ENCODE peak calls at places on chromosome 10, in seven cellular contexts. One of them, this sample, is unnamed.

GRCh38 chr10:60816624-60817023 is 38.3 kb downstream of the CDK1 start:
- DNase-seq in IMR-90: peak; percentile 90
- DNase-seq in mesenchymal stem cell: peak; percentile 90
- DNase-seq in neural progenitor cell: peak; percentile 81
- DNase-seq in SK-N-SH: peak; percentile 68
- DNase-seq in GM23248: peak; percentile 93
- DNase-seq in MM.1S: peak; percentile 81
- DNase-seq in this sample: peak; percentile 95

GRCh38 chr10:91313-91712 is 42.2 kb upstream of the TUBB8 start:
- DNase-seq in IMR-90: no peak
- DNase-seq in mesenchymal stem cell: no peak
- DNase-seq in neural progenitor cell: no peak
- DNase-seq in SK-N-SH: no peak
- DNase-seq in GM23248: no peak
- DNase-seq in MM.1S: no peak
- DNase-seq in this sample: no peak

GRCh38 chr10:120827251-120827875 is 23.8 kb upstream of the WDR11 start:
- DNase-seq in IMR-90: no peak
- DNase-seq in mesenchymal stem cell: no peak
- DNase-seq in neural progenitor cell: no peak
- DNase-seq in SK-N-SH: no peak
- DNase-seq in GM23248: no peak
- DNase-seq in MM.1S: peak; percentile 11
- DNase-seq in this sample: no peak

GRCh38 chr10:65793738-65794425 is 1132.0 kb upstream of the LRRTM3 start:
- DNase-seq in IMR-90: no peak
- DNase-seq in mesenchymal stem cell: no peak
- DNase-seq in neural progenitor cell: no peak
- DNase-seq in SK-N-SH: no peak
- DNase-seq in GM23248: no peak
- DNase-seq in MM.1S: no peak
- DNase-seq in this sample: peak; percentile 39

GRCh38 chr10:113402602-113403001 is 150.3 kb upstream of the HABP2 start:
- DNase-seq in IMR-90: no peak
- DNase-seq in mesenchymal stem cell: no peak
- DNase-seq in neural progenitor cell: no peak
- DNase-seq in SK-N-SH: no peak
- DNase-seq in GM23248: no peak
- DNase-seq in MM.1S: no peak
- DNase-seq in this sample: no peak

GRCh38 chr10:22837771-22838170 is 90.1 kb upstream of the ARMC3 start:
- DNase-seq in IMR-90: no peak
- DNase-seq in mesenchymal stem cell: no peak
- DNase-seq in neural progenitor cell: no peak
- DNase-seq in SK-N-SH: no peak
- DNase-seq in GM23248: no peak
- DNase-seq in MM.1S: no peak
- DNase-seq in this sample: no peak

GRCh38 chr10:117663750-117664149 is 121.2 kb downstream of the EMX2 start:
- DNase-seq in IMR-90: peak; percentile 28
- DNase-seq in mesenchymal stem cell: peak; percentile 94
- DNase-seq in neural progenitor cell: no peak
- DNase-seq in SK-N-SH: no peak
- DNase-seq in GM23248: peak; percentile 97
- DNase-seq in MM.1S: no peak
- DNase-seq in this sample: peak; percentile 79

GRCh38 chr10:117716896-117717295 is 174.3 kb downstream of the EMX2 start:
- DNase-seq in IMR-90: no peak
- DNase-seq in mesenchymal stem cell: no peak
- DNase-seq in neural progenitor cell: no peak
- DNase-seq in SK-N-SH: no peak
- DNase-seq in GM23248: peak; percentile 46
- DNase-seq in MM.1S: no peak
- DNase-seq in this sample: no peak

GRCh38 chr10:29843143-29843542 is 208.4 kb upstream of the SVIL start:
- DNase-seq in IMR-90: no peak
- DNase-seq in mesenchymal stem cell: no peak
- DNase-seq in neural progenitor cell: no peak
- DNase-seq in SK-N-SH: no peak
- DNase-seq in GM23248: no peak
- DNase-seq in MM.1S: no peak
- DNase-seq in this sample: no peak

GRCh38 chr10:80609331-80609730 is 71.6 kb downstream of the SH2D4B start:
- DNase-seq in IMR-90: no peak
- DNase-seq in mesenchymal stem cell: no peak
- DNase-seq in neural progenitor cell: no peak
- DNase-seq in SK-N-SH: no peak
- DNase-seq in GM23248: no peak
- DNase-seq in MM.1S: no peak
- DNase-seq in this sample: no peak

GRCh38 chr10:33293531-33294170 is 40.8 kb downstream of the NRP1 start:
- DNase-seq in IMR-90: no peak
- DNase-seq in mesenchymal stem cell: no peak
- DNase-seq in neural progenitor cell: no peak
- DNase-seq in SK-N-SH: no peak
- DNase-seq in GM23248: no peak
- DNase-seq in MM.1S: no peak
- DNase-seq in this sample: no peak

GRCh38 chr10:98257961-98258360 is 10.0 kb downstream of the LOXL4 start:
- DNase-seq in IMR-90: no peak
- DNase-seq in mesenchymal stem cell: no peak
- DNase-seq in neural progenitor cell: no peak
- DNase-seq in SK-N-SH: no peak
- DNase-seq in GM23248: no peak
- DNase-seq in MM.1S: no peak
- DNase-seq in this sample: no peak

GRCh38 chr10:88944813-88945212 is 7.8 kb downstream of the ACTA2 start:
- DNase-seq in IMR-90: no peak
- DNase-seq in mesenchymal stem cell: no peak
- DNase-seq in neural progenitor cell: no peak
- DNase-seq in SK-N-SH: no peak
- DNase-seq in GM23248: no peak
- DNase-seq in MM.1S: peak; percentile 28
- DNase-seq in this sample: no peak

GRCh38 chr10:43251664-43252165 is 15.2 kb downstream of the RASGEF1A start:
- DNase-seq in IMR-90: no peak
- DNase-seq in mesenchymal stem cell: no peak
- DNase-seq in neural progenitor cell: no peak
- DNase-seq in SK-N-SH: peak; percentile 21
- DNase-seq in GM23248: no peak
- DNase-seq in MM.1S: no peak
- DNase-seq in this sample: no peak

GRCh38 chr10:105679781-105680180 is 1038.7 kb downstream of the SORCS3 start:
- DNase-seq in IMR-90: no peak
- DNase-seq in mesenchymal stem cell: no peak
- DNase-seq in neural progenitor cell: peak; percentile 11
- DNase-seq in SK-N-SH: no peak
- DNase-seq in GM23248: no peak
- DNase-seq in MM.1S: no peak
- DNase-seq in this sample: no peak

GRCh38 chr10:69472142-69472541 is 20.9 kb downstream of the TSPAN15 start:
- DNase-seq in IMR-90: no peak
- DNase-seq in mesenchymal stem cell: no peak
- DNase-seq in neural progenitor cell: no peak
- DNase-seq in SK-N-SH: no peak
- DNase-seq in GM23248: no peak
- DNase-seq in MM.1S: no peak
- DNase-seq in this sample: no peak

GRCh38 chr10:69472544-69472943 is 21.3 kb downstream of the TSPAN15 start:
- DNase-seq in IMR-90: no peak
- DNase-seq in mesenchymal stem cell: peak; percentile 46
- DNase-seq in neural progenitor cell: no peak
- DNase-seq in SK-N-SH: no peak
- DNase-seq in GM23248: no peak
- DNase-seq in MM.1S: no peak
- DNase-seq in this sample: no peak

GRCh38 chr10:69475433-69475830 is 24.2 kb downstream of the TSPAN15 start:
- DNase-seq in IMR-90: no peak
- DNase-seq in mesenchymal stem cell: peak; percentile 61
- DNase-seq in neural progenitor cell: no peak
- DNase-seq in SK-N-SH: no peak
- DNase-seq in GM23248: no peak
- DNase-seq in MM.1S: no peak
- DNase-seq in this sample: no peak

GRCh38 chr10:69473304-69473985 is 22.2 kb downstream of the TSPAN15 start:
- DNase-seq in IMR-90: no peak
- DNase-seq in mesenchymal stem cell: no peak
- DNase-seq in neural progenitor cell: no peak
- DNase-seq in SK-N-SH: no peak
- DNase-seq in GM23248: no peak
- DNase-seq in MM.1S: no peak
- DNase-seq in this sample: no peak

GRCh38 chr10:69474688-69475432 is 23.6 kb downstream of the TSPAN15 start:
- DNase-seq in IMR-90: peak; percentile 51
- DNase-seq in mesenchymal stem cell: peak; percentile 97
- DNase-seq in neural progenitor cell: no peak
- DNase-seq in SK-N-SH: no peak
- DNase-seq in GM23248: peak; percentile 88
- DNase-seq in MM.1S: no peak
- DNase-seq in this sample: peak; percentile 86
- H3K27ac ChIP-seq in IMR-90: no peak overlapping the region
- H3K27ac ChIP-seq in mesenchymal stem cell: no peak overlapping the region
- H3K27ac ChIP-seq in neural progenitor cell: no peak overlapping the region
- H3K27ac ChIP-seq in SK-N-SH: peak overlapping the region; percentile 30
- H3K27ac ChIP-seq in GM23248: peak overlapping the region; percentile 13
- H3K27ac ChIP-seq in MM.1S: no peak overlapping the region
- H3K27ac ChIP-seq in this sample: no peak overlapping the region

DNA sequence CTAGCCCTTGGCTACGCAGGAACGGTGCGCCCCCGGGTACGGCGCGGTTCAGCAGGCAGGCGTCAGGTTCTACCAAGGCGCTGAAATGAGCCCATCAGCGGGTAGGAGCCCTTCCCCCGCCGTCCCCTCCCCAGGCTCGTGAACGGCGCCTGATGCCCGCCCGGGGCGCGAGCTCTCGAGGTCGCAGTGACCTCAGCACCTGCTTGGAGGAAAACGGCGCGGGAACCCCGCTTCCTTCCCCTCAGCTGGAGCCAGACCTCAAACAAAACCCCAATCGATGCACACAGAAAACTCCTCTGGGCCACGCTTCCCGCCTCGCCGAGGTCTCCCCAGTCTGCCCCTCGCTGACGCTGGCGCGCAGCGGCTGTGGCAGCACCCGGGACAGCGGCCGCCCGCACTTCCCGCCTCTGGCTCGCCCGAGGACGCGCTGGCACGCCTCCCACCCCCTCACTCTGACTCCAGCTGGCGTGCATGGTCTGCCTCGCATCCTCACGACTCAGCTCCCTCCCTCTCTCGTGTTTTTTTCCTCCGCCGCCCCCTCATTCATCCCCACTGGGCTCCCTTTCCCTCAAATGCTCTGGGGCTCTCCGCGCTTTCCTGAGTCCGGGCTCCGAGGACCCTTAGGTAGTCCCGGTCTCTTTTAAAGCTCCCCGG is 524 bp upstream of the GAD2 start:
- DNase-seq in IMR-90: no peak
- DNase-seq in mesenchymal stem cell: no peak
- DNase-seq in neural progenitor cell: peak; percentile 90
- DNase-seq in SK-N-SH: peak; percentile 50
- DNase-seq in GM23248: peak; percentile 66
- DNase-seq in MM.1S: no peak
- DNase-seq in this sample: no peak
- H3K9ac ChIP-seq in IMR-90: no peak overlapping the region
- H3K9ac ChIP-seq in mesenchymal stem cell: no peak overlapping the region
- H3K9ac ChIP-seq in neural progenitor cell: no peak overlapping the region
- H3K9ac ChIP-seq in SK-N-SH: no peak overlapping the region
- H3K9ac ChIP-seq in GM23248: no peak overlapping the region
- H3K9ac ChIP-seq in MM.1S: no peak overlapping the region
- H3K9ac ChIP-seq in this sample: no peak overlapping the region

GRCh38 chr10:59754951-59755350 is 1.7 kb upstream of the MRLN start:
- DNase-seq in IMR-90: no peak
- DNase-seq in mesenchymal stem cell: no peak
- DNase-seq in neural progenitor cell: no peak
- DNase-seq in SK-N-SH: no peak
- DNase-seq in GM23248: no peak
- DNase-seq in MM.1S: no peak
- DNase-seq in this sample: no peak

GRCh38 chr10:59752278-59752940 is 846 bp downstream of the MRLN start:
- DNase-seq in IMR-90: no peak
- DNase-seq in mesenchymal stem cell: no peak
- DNase-seq in neural progenitor cell: no peak
- DNase-seq in SK-N-SH: no peak
- DNase-seq in GM23248: no peak
- DNase-seq in MM.1S: no peak
- DNase-seq in this sample: no peak

GRCh38 chr10:59748834-59749233 is 4.4 kb downstream of the MRLN start:
- DNase-seq in IMR-90: no peak
- DNase-seq in mesenchymal stem cell: no peak
- DNase-seq in neural progenitor cell: no peak
- DNase-seq in SK-N-SH: no peak
- DNase-seq in GM23248: no peak
- DNase-seq in MM.1S: no peak
- DNase-seq in this sample: no peak

GRCh38 chr10:59750155-59750945 is 2.9 kb downstream of the MRLN start:
- DNase-seq in IMR-90: peak; percentile 4
- DNase-seq in mesenchymal stem cell: no peak
- DNase-seq in neural progenitor cell: no peak
- DNase-seq in SK-N-SH: no peak
- DNase-seq in GM23248: no peak
- DNase-seq in MM.1S: no peak
- DNase-seq in this sample: no peak

DNA sequence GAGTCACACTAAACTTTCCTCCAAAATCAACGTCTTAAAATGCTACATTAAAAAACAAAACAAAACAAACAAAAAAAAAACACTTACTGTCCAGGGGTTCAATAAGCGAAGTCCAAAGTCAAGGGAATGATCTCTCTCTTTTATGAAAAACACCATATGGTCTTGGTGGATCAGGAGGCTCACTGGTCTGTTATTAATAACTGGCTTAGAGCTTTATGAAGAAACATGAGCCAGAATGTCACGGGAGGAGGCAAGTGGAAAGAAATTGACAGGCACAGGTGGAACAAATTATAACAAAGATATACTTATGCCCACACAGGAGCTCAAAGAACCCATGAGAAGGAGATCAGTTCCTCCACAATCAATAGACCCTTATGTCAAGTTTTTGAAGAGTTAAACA is at the start of gene MRLN:
- DNase-seq in IMR-90: no peak
- DNase-seq in mesenchymal stem cell: no peak
- DNase-seq in neural progenitor cell: no peak
- DNase-seq in SK-N-SH: no peak
- DNase-seq in GM23248: no peak
- DNase-seq in MM.1S: no peak
- DNase-seq in this sample: no peak
- H3K27ac ChIP-seq in IMR-90: no peak within 1 kb of the TSS
- H3K27ac ChIP-seq in mesenchymal stem cell: no peak within 1 kb of the TSS
- H3K27ac ChIP-seq in neural progenitor cell: no peak within 1 kb of the TSS
- H3K27ac ChIP-seq in SK-N-SH: no peak within 1 kb of the TSS
- H3K27ac ChIP-seq in GM23248: no peak within 1 kb of the TSS
- H3K27ac ChIP-seq in MM.1S: no peak within 1 kb of the TSS
- H3K27ac ChIP-seq in this sample: no peak within 1 kb of the TSS

DNA sequence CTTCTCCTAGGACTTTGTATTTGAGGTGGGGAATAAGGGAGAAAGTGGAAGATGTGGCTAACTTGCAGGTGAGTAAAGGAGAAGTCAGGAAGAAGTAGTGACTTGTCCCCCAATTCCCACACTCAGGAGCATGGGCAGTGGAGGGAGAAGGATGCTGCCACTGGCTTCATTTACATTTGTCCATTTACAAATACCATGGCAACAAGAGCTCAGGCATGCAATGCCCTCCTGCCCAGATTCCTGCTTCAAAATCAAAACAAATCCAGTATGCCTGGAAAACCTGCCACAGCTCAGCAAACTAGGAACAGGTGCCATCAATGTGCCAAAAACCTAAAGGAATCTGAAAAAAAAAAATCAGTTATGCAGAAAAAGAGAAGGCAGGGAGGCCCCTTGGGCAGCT is 139.9 kb downstream of the KCNMA1 start:
- DNase-seq in IMR-90: no peak
- DNase-seq in mesenchymal stem cell: no peak
- DNase-seq in neural progenitor cell: no peak
- DNase-seq in SK-N-SH: no peak
- DNase-seq in GM23248: no peak
- DNase-seq in MM.1S: no peak
- DNase-seq in this sample: no peak
- H3K9ac ChIP-seq in IMR-90: no peak overlapping the region
- H3K9ac ChIP-seq in mesenchymal stem cell: no peak overlapping the region
- H3K9ac ChIP-seq in neural progenitor cell: no peak overlapping the region
- H3K9ac ChIP-seq in SK-N-SH: no peak overlapping the region
- H3K9ac ChIP-seq in GM23248: no peak overlapping the region
- H3K9ac ChIP-seq in MM.1S: no peak overlapping the region
- H3K9ac ChIP-seq in this sample: no peak overlapping the region